ENCODE peak calls at places on chromosomes 7 and 10, in eight cellular contexts. C is GM12878, V is SK-N-SH, F is HCT116, I is GM23338, X is Panc1, P is K562, W is HepG2. O is an unnamed sample.

GRCh38 chr10:128854965-128855364 is 612.1 kb upstream of the MGMT start:
- DNase-seq in I (peak; percentile 19), V (no peak), C (no peak), W (peak; percentile 70), F (no peak), P (no peak), X (no peak), O (no peak)

GRCh38 chr10:124469956-124470484 is 8.4 kb downstream of the LHPP start:
- DNase-seq in C (no peak), I (peak; percentile 86), X (no peak), V (no peak), P (no peak), F (no peak), W (no peak), O (no peak)

GRCh38 chr10:14200645-14201534 is 129.8 kb downstream of the FRMD4A start:
- DNase-seq in V (peak; percentile 26), C (no peak), I (peak; percentile 85), W (no peak), F (no peak), X (no peak), P (peak; percentile 36), O (no peak)

GRCh38 chr10:78044179-78044578 is 10.5 kb downstream of the RPS24 start:
- DNase-seq in F (no peak), C (no peak), W (no peak), P (no peak), X (no peak), V (no peak), I (no peak), O (no peak)

GRCh38 chr10:83122336-83122735 is 1017.0 kb upstream of the GHITM start:
- DNase-seq in X (no peak), C (no peak), P (no peak), F (no peak), V (no peak), W (no peak), I (no peak), O (no peak)

GRCh38 chr7:7181519-7182155 is 707 bp upstream of the C1GALT1 start:
- DNase-seq in P (peak; percentile 85), I (peak; percentile 82), V (peak; percentile 55), F (peak; percentile 32), X (peak; percentile 64), C (peak; percentile 68), W (peak; percentile 75), O (peak; percentile 75)

GRCh38 chr7:149855368-149856305 is 17.5 kb downstream of the ZNF862 start:
- DNase-seq in C (no peak), X (no peak), P (peak; percentile 81), V (no peak), I (peak; percentile 82), W (peak; percentile 30), F (peak; percentile 78), O (no peak)

GRCh38 chr7:33903770-33904679 is 1.3 kb upstream of the BMPER start:
- DNase-seq in P (no peak), I (peak; percentile 56), F (no peak), W (peak; percentile 3), C (no peak), V (peak; percentile 74), X (no peak), O (no peak)

GRCh38 chr7:55570939-55571338 is 1.4 kb downstream of the VOPP1 start:
- DNase-seq in C (no peak), W (peak; percentile 16), X (no peak), V (no peak), P (no peak), F (no peak), I (no peak), O (no peak)

GRCh38 chr7:935321-936130 is 19.0 kb downstream of the ADAP1 start:
- DNase-seq in P (no peak), F (no peak), X (no peak), V (no peak), W (no peak), C (no peak), I (no peak), O (no peak)

GRCh38 chr10:27285093-27285492 is 44.5 kb upstream of the ACBD5 start:
- DNase-seq in P (peak; percentile 30), C (no peak), I (peak; percentile 52), W (peak; percentile 6), F (peak; percentile 8), X (no peak), V (no peak), O (no peak)

GRCh38 chr10:78621183-78621789 is 447.5 kb upstream of the ZMIZ1 start:
- DNase-seq in W (peak; percentile 36), V (peak; percentile 73), P (no peak), F (no peak), I (no peak), C (no peak), X (no peak), O (no peak)

GRCh38 chr10:5545011-5545410 is 20.2 kb downstream of the CALML3 start:
- DNase-seq in V (no peak), C (no peak), X (no peak), P (no peak), I (no peak), F (no peak), W (no peak), O (no peak)

GRCh38 chr7:3911685-3912084 is 610.6 kb downstream of the SDK1 start:
- DNase-seq in V (no peak), W (no peak), P (no peak), X (no peak), C (no peak), I (no peak), F (no peak), O (no peak)

GRCh38 chr10:89275383-89275782 is 23.8 kb upstream of the LIPA start:
- DNase-seq in W (no peak), I (no peak), P (no peak), C (no peak), F (no peak), X (no peak), V (no peak), O (no peak)

GRCh38 chr10:36349445-36350063 is 707.5 kb upstream of the FZD8 start:
- DNase-seq in X (no peak), V (peak; percentile 25), F (no peak), C (no peak), I (peak; percentile 6), W (no peak), P (no peak), O (no peak)

GRCh38 chr10:10141983-10142382 is 875.7 kb upstream of the CELF2 start:
- DNase-seq in P (no peak), F (no peak), I (peak; percentile 8), V (no peak), W (no peak), X (no peak), C (no peak), O (no peak)

GRCh38 chr7:32043688-32044087 is 26.5 kb downstream of the PDE1C start:
- DNase-seq in P (no peak), C (no peak), I (no peak), V (no peak), X (no peak), F (no peak), W (no peak), O (no peak)

GRCh38 chr10:6168059-6168458 is 34.7 kb upstream of the PFKFB3 start:
- DNase-seq in I (no peak), V (no peak), W (no peak), X (no peak), F (no peak), P (no peak), C (no peak), O (no peak)

GRCh38 chr7:99919814-99920618 is 686 bp upstream of the TRIM4 start:
- DNase-seq in P (no peak), W (no peak), C (no peak), X (peak; percentile 20), V (no peak), I (no peak), F (no peak), O (no peak)

GRCh38 chr7:38310601-38311057 is 37.2 kb upstream of the TARP start:
- DNase-seq in I (no peak), X (no peak), V (peak; percentile 76), C (no peak), P (peak; percentile 30), F (no peak), W (no peak), O (peak; percentile 80)

GRCh38 chr7:38312776-38313175 is 39.3 kb upstream of the TARP start:
- DNase-seq in X (no peak), W (no peak), I (no peak), F (no peak), C (no peak), P (no peak), V (no peak), O (no peak)

GRCh38 chr7:38307640-38308039 is 34.2 kb upstream of the TARP start:
- DNase-seq in P (no peak), I (no peak), X (no peak), C (no peak), W (no peak), F (no peak), V (no peak), O (peak; percentile 75)

GRCh38 chr7:38309555-38309954 is 36.1 kb upstream of the TARP start:
- DNase-seq in X (no peak), I (no peak), W (no peak), V (no peak), F (no peak), C (no peak), P (no peak), O (no peak)

DNA sequence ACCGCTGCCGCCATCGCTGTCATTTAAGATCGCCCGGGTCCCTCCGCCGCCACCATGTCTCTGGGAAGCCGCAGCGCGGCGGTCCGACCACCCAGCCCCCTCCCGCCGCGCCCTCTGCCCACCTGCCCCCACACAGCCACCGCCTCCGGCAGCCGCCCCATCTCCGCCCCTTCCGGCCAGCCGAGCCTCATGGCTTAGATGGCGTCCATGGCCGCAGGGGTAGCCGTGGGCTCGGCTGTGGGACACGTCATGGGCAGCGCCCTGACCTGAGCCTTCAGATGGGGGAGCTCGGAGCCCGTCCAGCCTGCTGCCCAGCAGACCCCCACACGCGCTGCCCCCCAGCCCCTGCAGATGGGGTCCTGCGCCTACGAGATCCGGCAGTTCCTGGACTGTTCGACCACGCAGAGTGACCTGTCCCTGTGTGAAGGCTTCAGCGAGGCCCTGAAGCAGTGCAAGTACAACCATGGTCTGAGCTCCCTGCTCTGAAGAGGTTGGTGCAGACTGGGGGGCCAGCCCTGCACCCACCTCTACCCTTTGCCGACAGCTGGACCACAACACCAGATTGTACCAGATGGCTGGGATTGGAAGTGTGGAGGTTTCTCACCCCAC is 38.0 kb upstream of the TARP start:
- DNase-seq in I (peak; percentile 76), X (no peak), F (no peak), V (peak; percentile 65), C (no peak), W (no peak), P (peak; percentile 76), O (no peak)
- TF ChIP-seq REST in I (no peak), X (no peak), F (no peak), V (no peak), C (no peak), W (no peak), P (no peak), O (peak; percentile 60)

GRCh38 chr7:151954866-151955820 is 1.1 kb upstream of the GALNTL5 start:
- DNase-seq in P (no peak), V (peak; percentile 59), I (no peak), F (no peak), W (no peak), C (no peak), X (no peak), O (no peak)
- TF ChIP-seq POLR2AphosphoS5 in P (no peak), V (no peak), I (no peak), F (no peak), W (no peak), C (no peak), X (no peak), O (no peak)

GRCh38 chr10:72276013-72276387 is 2.3 kb downstream of the DDIT4 start:
- DNase-seq in X (no peak), C (no peak), I (peak; percentile 11), W (no peak), F (peak; percentile 79), P (peak; percentile 40), V (no peak), O (no peak)
- H3K4me3 ChIP-seq in X (peak overlapping the region; percentile 93), C (peak overlapping the region; percentile 92), I (peak overlapping the region; percentile 98), W (peak overlapping the region; percentile 98), F (peak overlapping the region; percentile 93), P (peak overlapping the region; percentile 86), V (peak overlapping the region; percentile 98), O (peak overlapping the region; percentile 90)

GRCh38 chr10:69643779-69644657 is 14.0 kb downstream of the FAM241B start:
- DNase-seq in P (no peak), F (no peak), V (no peak), C (no peak), X (no peak), W (no peak), I (no peak), O (no peak)
- TF ChIP-seq REST in P (no peak), F (no peak), V (no peak), C (no peak), X (no peak), W (no peak), I (no peak), O (no peak)

O was measured in HL-60.